ENCODE peak calls at places on chromosomes 12 and 14, in six cellular contexts. Z, Y, C, Q, A and S are unnamed samples.

GRCh38 chr12:111841236-111841749 is 735 bp upstream of the MAPKAPK5 start:
- DNase-seq in Z (no peak), Q (no peak), C (no peak), Y (peak), A (no peak), S (no peak)

GRCh38 chr14:104521816-104522745 is 57.5 kb upstream of the C14orf180 start:
- DNase-seq in Z (no peak), Q (no peak), Y (no peak), C (no peak), A (no peak), S (no peak)

GRCh38 chr12:6452908-6453630 is 1.2 kb downstream of the TAPBPL start:
- DNase-seq in Y (peak), A (peak), Q (no peak), C (no peak), Z (no peak), S (no peak)

GRCh38 chr12:24044973-24045703 is 95.7 kb upstream of the SOX5 start:
- DNase-seq in C (no peak), Z (no peak), Q (no peak), A (no peak), Y (no peak), S (no peak)

GRCh38 chr12:39510001-39510400 is 67.1 kb upstream of the KIF21A start:
- DNase-seq in A (no peak), Z (no peak), C (no peak), Y (no peak), Q (no peak), S (no peak)

GRCh38 chr12:132672678-132673077 is 14.5 kb downstream of the POLE start:
- DNase-seq in A (no peak), Y (no peak), Q (no peak), C (no peak), Z (no peak), S (no peak)

GRCh38 chr14:29846339-29847129 is 81.1 kb downstream of the PRKD1 start:
- DNase-seq in Q (no peak), A (no peak), Y (no peak), Z (no peak), C (no peak), S (no peak)

GRCh38 chr14:90613997-90614396 is 202.2 kb downstream of the TTC7B start:
- DNase-seq in A (no peak), Y (no peak), C (no peak), Q (no peak), Z (no peak), S (no peak)

GRCh38 chr12:116662612-116663144 is 75.2 kb downstream of the SPRING1 start:
- DNase-seq in C (peak), A (no peak), Z (no peak), Q (peak), Y (peak), S (no peak)

GRCh38 chr12:109771746-109772621 is 58.4 kb downstream of the FAM222A start:
- DNase-seq in A (no peak), Y (no peak), Z (no peak), C (no peak), Q (no peak), S (no peak)

GRCh38 chr12:21814327-21814726 is 39.8 kb upstream of the KCNJ8 start:
- DNase-seq in A (no peak), Q (no peak), C (no peak), Y (no peak), Z (no peak), S (no peak)

GRCh38 chr14:93430319-93430801 is 379 bp upstream of the UNC79 start:
- DNase-seq in A (no peak), Z (no peak), Q (peak), Y (peak), C (peak), S (no peak)

GRCh38 chr12:47910486-47910885 is 5.7 kb upstream of the VDR start:
- DNase-seq in Z (no peak), C (no peak), Q (no peak), Y (no peak), A (no peak), S (no peak)

GRCh38 chr14:88834883-88835431 is 10.5 kb downstream of the TTC8 start:
- DNase-seq in Q (no peak), Z (peak), Y (no peak), C (no peak), A (no peak), S (no peak)

GRCh38 chr12:56020437-56021189 is at the start of gene IKZF4:
- DNase-seq in C (peak), A (peak), Y (peak), Q (peak), Z (no peak), S (peak)

GRCh38 chr14:80468331-80469122 is 257.2 kb upstream of the DIO2 start:
- DNase-seq in A (no peak), Z (no peak), Q (no peak), Y (no peak), C (no peak), S (no peak)

GRCh38 chr12:5691943-5692342 is 253.1 kb downstream of the ANO2 start:
- DNase-seq in A (no peak), Q (no peak), Y (no peak), Z (no peak), C (no peak), S (no peak)

GRCh38 chr14:26531894-26532293 is 65.9 kb downstream of the NOVA1 start:
- DNase-seq in Q (no peak), A (no peak), Z (peak), Y (no peak), C (no peak), S (no peak)

GRCh38 chr14:34496679-34497513 is 34.9 kb upstream of the SPTSSA start:
- DNase-seq in Q (peak), Y (peak), A (peak), Z (peak), C (peak), S (peak)

GRCh38 chr12:76190249-76190648 is 105.8 kb upstream of the NAP1L1 start:
- DNase-seq in A (no peak), Y (no peak), Z (no peak), C (no peak), Q (no peak), S (no peak)

GRCh38 chr12:123856681-123857080 is 94.6 kb downstream of the DNAH10 start:
- DNase-seq in C (no peak), Y (no peak), Z (no peak), A (no peak), Q (no peak), S (no peak)

GRCh38 chr12:70449074-70449757 is 83.1 kb downstream of the KCNMB4 start:
- DNase-seq in Y (no peak), A (no peak), Q (no peak), C (no peak), Z (no peak), S (no peak)

GRCh38 chr12:122917508-122918227 is 21.7 kb upstream of the VPS37B start:
- DNase-seq in Q (no peak), C (no peak), A (peak), Z (peak), Y (peak), S (peak)

GRCh38 chr12:80460972-80461371 is 16.9 kb downstream of the PTPRQ start:
- DNase-seq in Y (no peak), Z (no peak), Q (no peak), A (no peak), C (no peak), S (no peak)

DNA sequence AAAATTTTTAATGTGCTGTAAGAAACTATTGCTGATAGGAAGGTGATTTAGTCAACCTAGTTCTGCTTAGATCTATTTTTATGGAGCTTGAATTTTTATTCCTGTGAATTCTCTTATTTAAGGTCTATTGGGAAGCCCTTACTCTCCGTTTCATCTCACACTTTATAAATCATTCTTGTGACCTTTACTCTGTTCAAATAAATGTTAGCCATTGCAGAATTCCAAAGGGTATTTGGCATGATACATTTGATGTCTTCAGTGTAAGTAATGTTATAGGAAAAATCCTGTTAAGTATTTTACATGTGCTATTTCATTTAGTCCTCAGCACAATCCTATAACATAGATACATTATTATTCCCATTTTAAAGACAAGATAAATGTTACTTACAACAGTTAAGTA is 12.5 kb downstream of the PTPRQ start:
- DNase-seq in Z (no peak), C (no peak), A (no peak), Y (no peak), Q (no peak), S (no peak)
- TF ChIP-seq CTCF in Z (no peak), C (no peak), A (no peak), Y (no peak), Q (no peak), S (no peak)

GRCh38 chr12:50314629-50315312 is 31.5 kb upstream of the LIMA1 start:
- DNase-seq in A (no peak), Y (no peak), Q (peak), Z (peak), C (peak), S (peak)
- TF ChIP-seq CTCF in A (peak), Y (peak), Q (peak), Z (peak), C (peak), S (peak)

GRCh38 chr12:118035194-118036041 is 18.9 kb downstream of the RFC5 start:
- DNase-seq in C (no peak), Z (peak), A (no peak), Y (no peak), Q (no peak), S (no peak)
- TF ChIP-seq CTCF in C (no peak), Z (peak), A (no peak), Y (no peak), Q (no peak), S (no peak)

GRCh38 chr12:102484732-102485069 is 4.3 kb upstream of the IGF1 start:
- DNase-seq in Q (no peak), A (no peak), Y (no peak), Z (no peak), C (no peak), S (no peak)
- TF ChIP-seq CTCF in Q (peak), A (no peak), Y (no peak), Z (no peak), C (peak), S (no peak)

DNA sequence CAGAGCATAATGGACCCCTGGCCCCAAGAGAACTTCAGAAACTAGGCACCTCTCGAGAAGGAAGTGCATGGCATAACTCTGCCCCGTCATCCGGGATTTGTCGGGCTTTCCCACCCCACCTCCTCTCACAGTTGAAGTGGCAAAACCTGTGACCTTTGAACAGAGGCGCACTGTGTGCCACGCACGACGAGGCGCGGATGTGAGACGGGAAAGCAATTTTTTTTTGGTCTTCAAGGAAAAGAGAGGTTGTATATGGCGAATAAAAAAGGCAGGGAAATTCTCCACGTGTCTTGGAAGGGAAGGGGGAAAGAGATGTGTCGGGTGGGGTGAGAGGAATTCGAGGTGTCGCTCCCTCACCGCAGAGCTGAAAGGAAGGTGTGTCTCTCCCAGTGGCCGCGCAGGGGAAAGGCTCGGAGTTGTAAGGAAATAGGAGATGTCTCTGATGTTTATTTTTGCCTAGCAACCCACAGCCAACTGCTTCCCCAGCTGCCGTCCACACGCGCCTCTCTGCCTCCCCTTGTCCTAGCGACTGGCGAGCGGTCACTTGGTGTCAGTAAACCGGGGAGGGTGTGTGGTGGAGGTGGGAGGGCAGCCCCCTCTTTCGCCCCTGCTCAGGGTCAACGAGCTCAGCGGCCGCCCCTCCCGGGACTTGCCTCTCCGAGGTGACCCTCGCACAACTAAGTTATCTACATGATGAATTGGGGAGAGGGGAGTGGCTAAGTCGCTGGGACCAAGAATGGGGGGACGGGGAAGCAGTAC is 819 bp upstream of the DYRK2 start:
- DNase-seq in Q (peak), Z (peak), C (peak), Y (peak), A (peak), S (peak)
- TF ChIP-seq CTCF in Q (peak), Z (peak), C (peak), Y (peak), A (no peak), S (peak)

DNA sequence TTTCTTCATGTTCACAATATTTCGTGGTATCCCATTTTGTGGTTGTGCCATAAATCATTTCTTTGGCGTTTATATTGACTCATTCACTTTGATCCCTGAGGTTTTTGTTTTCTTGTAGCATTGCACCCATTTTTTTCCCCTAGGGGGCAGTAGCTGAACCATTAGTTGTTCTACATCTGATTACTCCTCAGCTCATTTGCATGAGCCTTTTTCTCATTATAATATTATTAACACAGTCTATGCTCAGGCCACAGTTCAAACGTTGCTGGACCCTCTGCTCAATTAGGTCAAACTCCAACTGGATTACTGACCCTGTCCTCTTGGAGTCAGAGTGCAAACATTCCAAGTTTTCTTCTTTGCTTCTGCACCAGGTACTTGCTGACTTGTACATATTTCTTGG is 475.4 kb upstream of the SEL1L start:
- DNase-seq in Q (no peak), C (no peak), Z (no peak), A (no peak), Y (no peak), S (no peak)
- TF ChIP-seq CTCF in Q (peak), C (peak), Z (no peak), A (no peak), Y (no peak), S (no peak)